ENCODE peak calls at places on chromosomes 6 and 20, in seven cellular contexts. R, X, B, H, E, S and L are unnamed samples.

GRCh38 chr6:155248021-155249001 is 15.5 kb upstream of the CLDN20 start:
- DNase-seq in E (peak), X (peak), B (peak), R (no peak), S (no peak), H (peak), L (peak)

GRCh38 chr6:52394251-52394666 is 25.9 kb upstream of the EFHC1 start:
- DNase-seq in R (peak), H (no peak), B (no peak), E (no peak), X (no peak), S (no peak), L (no peak)

GRCh38 chr6:164478426-164478825 is 831.0 kb downstream of the C6orf118 start:
- DNase-seq in B (no peak), X (no peak), R (no peak), S (no peak), H (no peak), E (no peak), L (no peak)

GRCh38 chr20:13029687-13030510 is 21.1 kb downstream of the SPTLC3 start:
- DNase-seq in R (no peak), E (peak), S (no peak), B (peak), X (peak), H (peak), L (no peak)

GRCh38 chr20:58237318-58238182 is 9.1 kb upstream of the ANKRD60 start:
- DNase-seq in R (no peak), X (no peak), S (no peak), H (no peak), B (peak), E (no peak), L (no peak)

GRCh38 chr6:43308101-43308989 is at the start of gene CRIP3:
- DNase-seq in H (peak), E (no peak), B (peak), X (peak), S (peak), R (peak), L (peak)

GRCh38 chr20:5222919-5223634 is 93.7 kb downstream of the PROKR2 start:
- DNase-seq in H (no peak), R (no peak), X (peak), B (peak), S (peak), E (peak), L (peak)

GRCh38 chr6:133768656-133769295 is 120.1 kb upstream of the TCF21 start:
- DNase-seq in H (no peak), B (peak), E (no peak), S (no peak), X (no peak), R (no peak), L (no peak)

GRCh38 chr6:16762547-16763477 is 1.6 kb upstream of the ATXN1 start:
- DNase-seq in S (peak), R (peak), H (peak), X (peak), E (peak), B (peak), L (peak)

GRCh38 chr6:16760536-16761468 is at the start of gene ATXN1:
- DNase-seq in S (peak), X (peak), B (peak), R (no peak), H (peak), E (peak), L (peak)

GRCh38 chr6:16759646-16760535 is 1.4 kb downstream of the ATXN1 start:
- DNase-seq in R (peak), X (peak), E (peak), H (peak), B (peak), S (peak), L (peak)

GRCh38 chr6:16762265-16762546 is 946 bp upstream of the ATXN1 start:
- DNase-seq in S (no peak), R (no peak), E (no peak), H (no peak), B (no peak), X (peak), L (peak)

GRCh38 chr6:16761469-16762264 is 407 bp upstream of the ATXN1 start:
- DNase-seq in H (peak), B (peak), R (peak), S (peak), X (peak), E (peak), L (peak)
- TF ChIP-seq CTCF in H (peak), B (peak), R (peak), S (peak), X (peak), E (peak), L (peak)

DNA sequence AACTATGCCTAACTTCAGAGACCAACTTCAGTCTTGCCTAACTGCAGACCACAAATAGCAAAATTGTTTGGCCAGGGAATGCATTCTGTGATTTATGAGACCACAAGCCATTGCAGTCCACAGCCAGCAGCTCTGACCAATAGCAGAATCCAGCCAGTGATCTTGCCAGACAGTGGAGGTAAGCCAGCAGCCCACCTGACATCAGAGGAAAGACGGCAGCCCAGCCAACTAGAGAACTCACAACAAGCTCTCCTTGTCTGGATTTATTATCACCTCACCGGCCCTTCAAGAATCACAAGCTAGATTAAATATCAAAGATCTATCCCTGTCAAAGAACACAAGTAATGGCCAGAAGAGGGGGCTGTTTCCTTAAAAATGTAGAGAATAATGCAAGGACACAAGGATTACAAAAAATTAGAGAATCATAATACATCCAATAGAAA is 66.5 kb upstream of the SLC35F1 start:
- DNase-seq in B (peak), E (no peak), H (no peak), S (no peak), X (peak), R (no peak), L (peak)
- TF ChIP-seq CTCF in B (peak), E (no peak), H (no peak), S (no peak), X (peak), R (peak), L (peak)

GRCh38 chr6:104896914-104897313 is 37.2 kb upstream of the HACE1 start:
- DNase-seq in X (peak), E (no peak), S (no peak), H (no peak), B (peak), R (no peak), L (no peak)
- TF ChIP-seq CTCF in X (peak), E (no peak), S (no peak), H (no peak), B (peak), R (peak), L (peak)

GRCh38 chr6:37489697-37490336 is 9.9 kb downstream of the CCDC167 start:
- DNase-seq in H (no peak), E (peak), R (no peak), X (no peak), B (peak), S (no peak), L (no peak)
- TF ChIP-seq CTCF in H (no peak), E (no peak), R (peak), X (no peak), B (peak), S (no peak), L (peak)

GRCh38 chr6:22653980-22654610 is 84.7 kb downstream of the HDGFL1 start:
- DNase-seq in S (no peak), H (no peak), R (no peak), B (no peak), E (no peak), X (no peak), L (no peak)
- TF ChIP-seq CTCF in S (no peak), H (no peak), R (no peak), B (no peak), E (no peak), X (no peak), L (no peak)

GRCh38 chr6:20058912-20059311 is 153.4 kb downstream of the MBOAT1 start:
- DNase-seq in H (no peak), E (no peak), S (no peak), X (no peak), R (no peak), B (peak), L (no peak)
- TF ChIP-seq CTCF in H (no peak), E (no peak), S (no peak), X (no peak), R (peak), B (peak), L (no peak)